ENCODE peak calls at places on chromosomes 2 and 18, in six cellular contexts. U is AG10803, D is HFF-Myc, S is endothelial cell of umbilical vein, Q is fibroblast of pulmonary artery, W is AG04449. P is an unnamed sample.

GRCh38 chr2:172270278-172271079 is 156.9 kb upstream of the ITGA6 start:
- DNase-seq in U (no peak), D (no peak), S (no peak), Q (no peak), W (no peak), P (no peak)

GRCh38 chr2:127170452-127171197 is 49.5 kb downstream of the CYP27C1 start:
- DNase-seq in U (no peak), D (no peak), S (no peak), Q (no peak), W (no peak), P (no peak)

GRCh38 chr2:239398536-239398935 is 2.3 kb downstream of the HDAC4 start:
- DNase-seq in U (no peak), D (no peak), S (no peak), Q (no peak), W (no peak), P (no peak)

GRCh38 chr2:158926478-158926948 is 41.9 kb upstream of the TANC1 start:
- DNase-seq in U (peak; percentile 48), D (peak; percentile 20), S (peak; percentile 59), Q (peak; percentile 52), W (no peak), P (no peak)

GRCh38 chr2:8049851-8050571 is 631.8 kb upstream of the ID2 start:
- DNase-seq in U (no peak), D (no peak), S (no peak), Q (no peak), W (no peak), P (no peak)

GRCh38 chr2:102137138-102137537 is 5.4 kb upstream of the IL1R1 start:
- DNase-seq in U (no peak), D (no peak), S (no peak), Q (no peak), W (no peak), P (no peak)

GRCh38 chr2:197571622-197572271 is 55.9 kb downstream of the MOB4 start:
- DNase-seq in U (peak; percentile 74), D (peak; percentile 10), S (no peak), Q (peak; percentile 38), W (no peak), P (no peak)

GRCh38 chr2:75030218-75031009 is 72.0 kb downstream of the POLE4 start:
- DNase-seq in U (no peak), D (no peak), S (no peak), Q (no peak), W (no peak), P (no peak)

GRCh38 chr2:134818321-134818720 is 20.1 kb upstream of the ACMSD start:
- DNase-seq in U (no peak), D (no peak), S (peak; percentile 14), Q (no peak), W (no peak), P (no peak)

GRCh38 chr2:217868911-217869334 is 133.9 kb downstream of the TNS1 start:
- DNase-seq in U (peak; percentile 57), D (no peak), S (peak; percentile 54), Q (peak; percentile 66), W (no peak), P (no peak)

GRCh38 chr2:192628017-192628416 is 433.3 kb upstream of the TMEFF2 start:
- DNase-seq in U (no peak), D (no peak), S (no peak), Q (no peak), W (no peak), P (no peak)

GRCh38 chr2:127146071-127146725 is 39.2 kb upstream of the BIN1 start:
- DNase-seq in U (no peak), D (no peak), S (no peak), Q (no peak), W (no peak), P (no peak)

GRCh38 chr2:150376627-150377335 is 110.7 kb downstream of the RND3 start:
- DNase-seq in U (peak; percentile 26), D (no peak), S (peak; percentile 3), Q (peak; percentile 52), W (no peak), P (no peak)

GRCh38 chr18:3709166-3709565 is 259.2 kb downstream of the TGIF1 start:
- DNase-seq in U (no peak), D (no peak), S (no peak), Q (no peak), W (no peak), P (peak; percentile 18)

GRCh38 chr2:230932556-230933511 is 7.8 kb upstream of the GPR55 start:
- DNase-seq in U (peak; percentile 60), D (no peak), S (no peak), Q (peak; percentile 89), W (no peak), P (no peak)

GRCh38 chr2:73983322-73984202 is 1.1 kb upstream of the TET3 start:
- DNase-seq in U (no peak), D (no peak), S (no peak), Q (no peak), W (no peak), P (peak; percentile 91)

GRCh38 chr2:58131191-58132011 is 84.8 kb downstream of the VRK2 start:
- DNase-seq in U (peak; percentile 35), D (no peak), S (peak; percentile 46), Q (peak; percentile 83), W (no peak), P (no peak)

GRCh38 chr2:102101097-102101843 is 41.3 kb upstream of the IL1R1 start:
- DNase-seq in U (no peak), D (no peak), S (no peak), Q (no peak), W (no peak), P (no peak)

GRCh38 chr2:231260442-231260841 is 62.0 kb downstream of the ARMC9 start:
- DNase-seq in U (no peak), D (no peak), S (peak; percentile 6), Q (peak; percentile 7), W (no peak), P (no peak)

GRCh38 chr2:17643031-17643615 is 102.6 kb downstream of the VSNL1 start:
- DNase-seq in U (peak; percentile 94), D (peak; percentile 96), S (peak; percentile 73), Q (peak; percentile 93), W (peak; percentile 88), P (no peak)

GRCh38 chr2:45494978-45495293 is 116.1 kb downstream of the SRBD1 start:
- DNase-seq in U (no peak), D (no peak), S (no peak), Q (no peak), W (no peak), P (no peak)

GRCh38 chr2:2007551-2008501 is 263.5 kb upstream of the PXDN start:
- DNase-seq in U (no peak), D (no peak), S (no peak), Q (no peak), W (no peak), P (no peak)

GRCh38 chr2:227608469-227609338 is 5.9 kb downstream of the SCYGR3 start:
- DNase-seq in U (no peak), D (no peak), S (no peak), Q (no peak), W (no peak), P (no peak)

GRCh38 chr18:76458522-76459311 is 36.3 kb downstream of the ZNF516 start:
- DNase-seq in U (no peak), D (no peak), S (no peak), Q (no peak), W (no peak), P (no peak)

GRCh38 chr18:76460482-76460881 is 34.6 kb downstream of the ZNF516 start:
- DNase-seq in U (peak; percentile 58), D (no peak), S (no peak), Q (no peak), W (no peak), P (no peak)

GRCh38 chr18:76459312-76459686 is 35.7 kb downstream of the ZNF516 start:
- DNase-seq in U (no peak), D (no peak), S (no peak), Q (no peak), W (no peak), P (no peak)

GRCh38 chr18:76461148-76461547 is 33.9 kb downstream of the ZNF516 start:
- DNase-seq in U (no peak), D (no peak), S (no peak), Q (no peak), W (no peak), P (no peak)

DNA sequence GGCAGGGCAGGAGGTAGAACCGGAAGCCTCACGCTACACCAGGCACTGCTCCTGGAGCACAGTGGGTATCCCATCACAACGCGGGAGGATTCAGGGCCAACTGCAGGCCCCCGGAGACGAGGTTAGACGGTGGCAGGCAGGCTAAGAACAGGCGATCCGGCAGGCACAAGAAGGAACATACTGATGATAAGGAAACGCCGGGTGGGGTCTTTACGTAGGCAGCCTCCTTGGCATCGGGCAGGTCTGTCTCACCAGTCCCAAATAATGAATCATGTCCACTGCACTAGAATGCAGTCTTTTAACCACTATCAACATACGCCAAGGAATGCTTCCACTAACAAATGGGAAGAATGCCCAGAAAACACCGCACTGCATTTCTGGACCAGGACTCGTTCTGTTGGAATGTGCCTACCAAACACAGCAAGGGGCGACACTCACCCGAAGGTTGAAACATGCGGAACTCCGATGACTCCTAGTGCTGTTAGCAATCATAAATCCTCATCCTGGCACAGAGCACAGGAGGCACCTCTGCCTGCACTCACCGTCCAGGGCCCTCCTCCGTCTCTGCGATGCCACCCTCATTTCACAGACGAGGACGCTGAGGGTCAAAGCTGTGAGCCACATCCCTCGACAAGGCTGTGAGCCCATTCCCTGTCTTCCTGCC is 35.2 kb downstream of the ZNF516 start:
- DNase-seq in U (peak; percentile 100), D (peak; percentile 96), S (peak; percentile 21), Q (peak; percentile 99), W (peak; percentile 99), P (no peak)
- TF ChIP-seq CTCF in U (peak; percentile 25), D (no peak), S (no peak), Q (peak; percentile 25), W (peak; percentile 16), P (no peak)

DNA sequence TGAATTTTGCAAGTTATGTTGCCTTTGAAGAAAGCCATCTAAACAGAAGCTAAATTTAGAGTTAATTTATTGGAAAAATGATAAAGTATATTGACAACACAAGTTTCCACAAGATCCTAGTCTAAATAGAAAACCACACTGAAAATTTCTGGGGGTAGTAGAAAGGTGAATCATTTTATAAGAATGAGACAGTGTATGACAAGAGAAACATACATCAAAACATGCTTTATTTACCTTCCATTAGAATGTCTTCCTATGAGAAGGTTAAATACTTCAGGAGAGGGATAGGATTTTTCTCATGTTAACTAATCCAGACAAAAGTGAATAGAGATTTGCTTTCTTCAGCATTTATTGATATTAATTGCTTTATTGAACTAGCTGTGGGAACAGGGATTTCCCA is 1389.9 kb upstream of the ZEB2 start:
- DNase-seq in U (no peak), D (no peak), S (no peak), Q (no peak), W (no peak), P (no peak)
- H3K4me3 ChIP-seq in U (no peak overlapping the region), D (no peak overlapping the region), S (no peak overlapping the region), Q (no peak overlapping the region), W (no peak overlapping the region), P (no peak overlapping the region)

DNA sequence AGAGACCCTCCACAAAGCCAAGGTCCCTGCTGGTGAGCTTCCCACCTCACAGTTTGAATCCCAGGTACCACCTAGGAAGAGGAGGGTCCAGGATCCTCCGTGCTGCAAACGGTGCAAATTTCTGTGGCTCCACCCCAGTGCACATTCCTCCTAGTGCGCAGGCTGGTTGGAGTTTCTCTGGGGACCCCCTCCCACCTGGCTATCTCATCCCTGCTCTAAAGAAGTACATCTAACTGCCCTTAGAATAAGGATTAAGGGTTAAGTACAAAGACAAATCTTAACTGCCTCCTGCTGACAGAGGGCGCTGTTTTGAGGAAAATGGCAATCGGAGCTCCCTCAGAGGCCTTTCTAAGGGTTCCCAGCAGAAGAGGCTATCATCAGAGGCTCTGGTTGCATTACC is 109.6 kb upstream of the FSIP2 start:
- DNase-seq in U (no peak), D (no peak), S (peak; percentile 6), Q (no peak), W (no peak), P (no peak)
- TF ChIP-seq CTCF in U (no peak), D (no peak), S (peak; percentile 1), Q (no peak), W (no peak), P (no peak)

GRCh38 chr2:233165895-233166661 is 85.4 kb upstream of the ATG16L1 start:
- DNase-seq in U (peak; percentile 15), D (no peak), S (no peak), Q (peak; percentile 42), W (no peak), P (no peak)
- H3K4me3 ChIP-seq in U (no peak overlapping the region), D (no peak overlapping the region), S (no peak overlapping the region), Q (no peak overlapping the region), W (no peak overlapping the region), P (no peak overlapping the region)